ENCODE peak calls at places on chromosomes 3 and 15, in five cellular contexts. B, Q, V, L and Y are unnamed samples. For H3K9me3, the result is how much of the 10 kb centered on the place peaks cover.

GRCh38 chr3:177613901-177614300 is 416.6 kb upstream of the TBL1XR1 start:
- DNase-seq in B (no peak), Q (no peak), V (no peak), L (no peak), Y (no peak)

GRCh38 chr3:152026033-152026556 is 152.7 kb downstream of the SUCNR1 start:
- DNase-seq in B (no peak), Q (no peak), V (no peak), L (peak), Y (peak)

GRCh38 chr15:66105286-66105984 is 148.1 kb downstream of the MEGF11 start:
- DNase-seq in B (no peak), Q (no peak), V (peak), L (no peak), Y (no peak)

GRCh38 chr15:42100021-42100800 is 5.8 kb upstream of the PLA2G4D start:
- DNase-seq in B (no peak), Q (no peak), V (no peak), L (peak), Y (peak)

GRCh38 chr3:171614318-171614967 is 154.2 kb upstream of the TNIK start:
- DNase-seq in B (peak), Q (peak), V (peak), L (peak), Y (no peak)

GRCh38 chr3:30347679-30348216 is 258.7 kb upstream of the TGFBR2 start:
- DNase-seq in B (no peak), Q (no peak), V (no peak), L (peak), Y (no peak)

GRCh38 chr3:155884292-155884691 is 13.8 kb downstream of the GMPS start:
- DNase-seq in B (no peak), Q (no peak), V (no peak), L (no peak), Y (no peak)

GRCh38 chr3:170331143-170331542 is 26.4 kb upstream of the SKIL start:
- DNase-seq in B (peak), Q (no peak), V (no peak), L (no peak), Y (peak)

GRCh38 chr15:38189651-38190280 is 62.9 kb upstream of the SPRED1 start:
- DNase-seq in B (no peak), Q (no peak), V (no peak), L (no peak), Y (peak)

GRCh38 chr3:141646760-141647561 is 91.1 kb upstream of the RNF7 start:
- DNase-seq in B (no peak), Q (peak), V (peak), L (peak), Y (peak)

GRCh38 chr3:65210026-65210814 is 522.4 kb upstream of the ADAMTS9 start:
- DNase-seq in B (no peak), Q (no peak), V (no peak), L (peak), Y (no peak)

GRCh38 chr15:66997212-66997611 is 68.2 kb upstream of the SMAD3 start:
- DNase-seq in B (no peak), Q (no peak), V (no peak), L (no peak), Y (peak)

GRCh38 chr3:178732824-178733223 is 196.6 kb downstream of the KCNMB2 start:
- DNase-seq in B (no peak), Q (no peak), V (no peak), L (no peak), Y (no peak)

GRCh38 chr3:4819761-4820160 is 159.5 kb upstream of the BHLHE40 start:
- DNase-seq in B (no peak), Q (no peak), V (no peak), L (no peak), Y (no peak)

DNA sequence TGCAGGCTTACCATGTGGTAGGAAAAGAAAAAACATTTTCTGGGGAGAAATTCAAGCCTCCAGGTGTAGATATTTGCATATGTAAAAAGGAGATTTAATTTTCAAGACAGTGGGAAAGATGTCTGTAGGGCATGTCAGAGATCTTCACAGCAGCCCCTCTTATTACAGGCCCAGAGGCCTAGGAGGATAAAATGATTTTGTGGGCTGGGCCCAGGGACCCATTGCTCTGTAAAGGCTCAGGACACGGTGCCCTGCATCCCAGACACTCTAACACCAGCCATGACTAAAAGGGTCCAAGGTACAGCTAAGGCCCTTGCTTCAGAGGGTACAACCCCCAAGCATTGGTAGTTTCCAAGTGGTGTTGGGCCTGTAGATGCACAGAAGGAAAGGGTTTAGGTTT is 680.1 kb downstream of the IGSF11 start:
- DNase-seq in B (no peak), Q (no peak), V (no peak), L (no peak), Y (no peak)
- H3K9me3 ChIP-seq in B (under half), Q (under half), V (under half), L (half or more), Y (under half)

DNA sequence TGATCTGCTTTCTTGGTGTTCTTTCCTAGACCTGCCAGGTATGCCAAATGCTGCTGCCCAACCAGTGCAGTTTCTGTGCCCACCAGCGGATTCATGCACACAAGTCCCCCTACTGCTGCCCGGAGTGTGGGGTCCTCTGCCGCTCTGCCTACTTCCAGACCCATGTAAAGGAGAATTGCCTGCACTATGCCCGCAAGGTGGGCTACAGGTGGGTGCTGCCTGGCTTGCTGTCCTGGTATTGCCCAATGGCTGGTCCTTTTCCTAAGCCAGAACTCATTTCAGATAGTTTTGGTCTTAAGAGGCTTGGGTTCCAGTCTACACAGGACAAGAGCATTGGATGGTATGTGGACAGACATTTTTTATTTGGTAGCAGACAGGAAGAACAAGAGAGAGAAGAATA is 26.5 kb upstream of the ALPK3 start:
- DNase-seq in B (no peak), Q (no peak), V (no peak), L (no peak), Y (no peak)
- H2BK12ac ChIP-seq in B (no peak), Q (no peak), V (no peak), L (no peak), Y (peak)

GRCh38 chr3:66795365-66795764 is 202.7 kb upstream of the KBTBD8 start:
- DNase-seq in B (no peak), Q (no peak), V (no peak), L (no peak), Y (no peak)

GRCh38 chr3:66785191-66785909 is 212.8 kb upstream of the KBTBD8 start:
- DNase-seq in B (no peak), Q (no peak), V (no peak), L (no peak), Y (no peak)

GRCh38 chr3:66789584-66790237 is 208.4 kb upstream of the KBTBD8 start:
- DNase-seq in B (no peak), Q (no peak), V (no peak), L (no peak), Y (no peak)
- H3K9me3 ChIP-seq in B (under half), Q (under half), V (under half), L (under half), Y (under half)

DNA sequence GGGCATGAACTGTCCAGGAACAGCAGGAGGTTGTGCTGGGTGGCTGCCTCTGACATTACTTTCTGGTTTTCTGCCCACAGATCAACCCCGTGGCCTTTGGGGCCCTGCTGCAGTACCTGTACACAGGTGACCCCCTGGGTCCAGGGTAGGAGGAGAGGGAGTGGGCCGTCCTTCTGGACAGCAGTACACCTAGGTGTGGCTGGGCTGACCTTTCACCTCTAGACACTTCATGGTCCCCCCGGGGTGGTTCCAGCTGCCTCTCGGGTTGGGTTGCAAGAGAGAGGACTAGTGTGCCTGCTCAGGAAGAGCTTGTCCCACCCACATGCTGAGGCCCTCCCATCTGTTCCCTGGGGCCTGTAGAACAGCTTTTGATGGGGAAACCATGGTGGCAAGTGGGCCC is 3.7 kb downstream of the ABTB1 start:
- DNase-seq in B (peak), Q (peak), V (no peak), L (no peak), Y (no peak)
- H2BK12ac ChIP-seq in B (no peak), Q (no peak), V (no peak), L (no peak), Y (no peak)

GRCh38 chr3:22765679-22766078 is 437.4 kb upstream of the UBE2E2 start:
- DNase-seq in B (no peak), Q (no peak), V (no peak), L (no peak), Y (no peak)
- H3K9me3 ChIP-seq in B (under half), Q (under half), V (under half), L (under half), Y (under half)

GRCh38 chr3:38487323-38487722 is 8.8 kb upstream of the EXOG start:
- DNase-seq in B (no peak), Q (no peak), V (no peak), L (no peak), Y (no peak)
- H2BK12ac ChIP-seq in B (no peak), Q (no peak), V (no peak), L (no peak), Y (no peak)

DNA sequence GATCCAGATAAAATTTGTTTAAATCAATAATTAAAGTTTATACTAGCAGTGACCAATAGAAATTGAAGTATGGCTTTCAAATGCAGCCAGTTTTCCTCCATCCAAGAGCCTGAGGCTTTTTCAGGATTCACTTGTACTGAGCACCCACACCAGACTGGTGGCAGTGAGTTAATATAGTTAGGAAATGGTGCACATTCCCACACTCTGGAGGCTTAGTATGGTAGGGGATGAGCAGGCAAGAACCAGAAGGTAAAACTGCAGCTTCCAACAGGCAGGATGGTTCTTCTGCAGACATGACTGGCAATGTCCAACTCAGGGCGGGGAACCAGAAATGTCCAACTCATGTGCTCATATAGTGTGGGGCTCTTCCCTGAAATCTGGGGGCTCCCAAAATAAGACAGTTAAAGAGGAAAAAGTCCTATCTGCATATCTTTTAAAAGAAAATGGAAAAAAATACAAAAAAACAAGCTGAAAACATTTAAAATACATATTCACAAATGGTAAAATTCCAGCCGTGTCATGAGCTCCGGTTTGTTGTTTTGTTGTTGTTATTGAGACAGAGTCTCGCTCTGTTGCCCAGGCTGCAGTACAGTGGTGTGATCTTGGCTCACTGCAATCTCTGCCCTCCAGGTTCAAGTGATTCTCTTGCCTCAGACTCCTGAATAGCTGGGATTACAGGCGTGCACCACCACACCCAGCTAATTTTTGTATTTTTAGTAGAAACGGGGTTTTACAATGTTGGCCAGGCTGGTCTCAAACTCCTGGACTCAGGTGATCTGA is 18.4 kb upstream of the ZNF445 start:
- DNase-seq in B (no peak), Q (no peak), V (no peak), L (no peak), Y (peak)
- H3K9me3 ChIP-seq in B (under half), Q (under half), V (under half), L (half or more), Y (under half)